ENCODE peak calls at places on chromosomes 13 and 19, in six cellular contexts. One of them, this sample, is unnamed. For H3K4me1 and H3K9me3, the result is how much of the 10 kb centered on the place peaks cover.

GRCh38 chr19:7400815-7401214 is 52.1 kb downstream of the ARHGEF18 start:
- DNase-seq in A549: no peak
- DNase-seq in upper lobe of right lung: no peak
- DNase-seq in heart left ventricle: no peak
- DNase-seq in adrenal gland: no peak
- DNase-seq in stomach: no peak
- DNase-seq in this sample: no peak

GRCh38 chr13:27359203-27359821 is 65.1 kb upstream of the GTF3A start:
- DNase-seq in stomach: peak
- DNase-seq in adrenal gland: peak
- DNase-seq in upper lobe of right lung: peak
- DNase-seq in A549: peak
- DNase-seq in heart left ventricle: peak
- DNase-seq in this sample: peak

GRCh38 chr13:108266316-108266936 is 3.1 kb upstream of the TNFSF13B start:
- DNase-seq in stomach: no peak
- DNase-seq in A549: no peak
- DNase-seq in upper lobe of right lung: no peak
- DNase-seq in adrenal gland: no peak
- DNase-seq in heart left ventricle: no peak
- DNase-seq in this sample: no peak

GRCh38 chr13:90485441-90485840 is 862.0 kb upstream of the MIR17HG start:
- DNase-seq in heart left ventricle: no peak
- DNase-seq in A549: no peak
- DNase-seq in upper lobe of right lung: no peak
- DNase-seq in stomach: no peak
- DNase-seq in adrenal gland: no peak
- DNase-seq in this sample: peak

GRCh38 chr19:16205205-16206045 is 7.7 kb downstream of the AP1M1 start:
- DNase-seq in upper lobe of right lung: peak
- DNase-seq in stomach: no peak
- DNase-seq in adrenal gland: peak
- DNase-seq in heart left ventricle: no peak
- DNase-seq in A549: no peak
- DNase-seq in this sample: no peak

GRCh38 chr13:26583662-26584061 is 26.2 kb downstream of the WASF3 start:
- DNase-seq in heart left ventricle: no peak
- DNase-seq in adrenal gland: no peak
- DNase-seq in A549: no peak
- DNase-seq in upper lobe of right lung: no peak
- DNase-seq in stomach: no peak
- DNase-seq in this sample: no peak

GRCh38 chr19:1175020-1175419 is 952 bp upstream of the SBNO2 start:
- DNase-seq in adrenal gland: no peak
- DNase-seq in heart left ventricle: no peak
- DNase-seq in upper lobe of right lung: no peak
- DNase-seq in stomach: no peak
- DNase-seq in A549: no peak
- DNase-seq in this sample: no peak

GRCh38 chr13:112771139-112771876 is 81.5 kb downstream of the ATP11A start:
- DNase-seq in heart left ventricle: no peak
- DNase-seq in stomach: no peak
- DNase-seq in A549: no peak
- DNase-seq in upper lobe of right lung: no peak
- DNase-seq in adrenal gland: no peak
- DNase-seq in this sample: no peak

GRCh38 chr13:57627663-57628062 is 3.9 kb upstream of the PCDH17 start:
- DNase-seq in adrenal gland: no peak
- DNase-seq in A549: no peak
- DNase-seq in upper lobe of right lung: no peak
- DNase-seq in heart left ventricle: no peak
- DNase-seq in stomach: no peak
- DNase-seq in this sample: no peak

GRCh38 chr13:43848250-43848649 is 31.3 kb downstream of the CCDC122 start:
- DNase-seq in A549: no peak
- DNase-seq in adrenal gland: no peak
- DNase-seq in stomach: no peak
- DNase-seq in heart left ventricle: no peak
- DNase-seq in upper lobe of right lung: no peak
- DNase-seq in this sample: no peak

GRCh38 chr13:27004866-27005265 is 166.7 kb downstream of the USP12 start:
- DNase-seq in A549: no peak
- DNase-seq in upper lobe of right lung: no peak
- DNase-seq in adrenal gland: no peak
- DNase-seq in stomach: no peak
- DNase-seq in heart left ventricle: no peak
- DNase-seq in this sample: no peak

GRCh38 chr13:85742355-85742754 is 56.9 kb downstream of the SLITRK6 start:
- DNase-seq in heart left ventricle: no peak
- DNase-seq in upper lobe of right lung: no peak
- DNase-seq in stomach: no peak
- DNase-seq in adrenal gland: no peak
- DNase-seq in A549: no peak
- DNase-seq in this sample: no peak

GRCh38 chr19:56105090-56105701 is 15.9 kb downstream of the ZNF787 start:
- DNase-seq in adrenal gland: peak
- DNase-seq in upper lobe of right lung: peak
- DNase-seq in A549: peak
- DNase-seq in heart left ventricle: peak
- DNase-seq in stomach: peak
- DNase-seq in this sample: no peak

GRCh38 chr13:46571941-46572340 is 19.0 kb downstream of the LRCH1 start:
- DNase-seq in heart left ventricle: no peak
- DNase-seq in adrenal gland: no peak
- DNase-seq in A549: no peak
- DNase-seq in upper lobe of right lung: no peak
- DNase-seq in stomach: no peak
- DNase-seq in this sample: no peak

GRCh38 chr13:28046981-28047380 is 53.4 kb downstream of the FLT3 start:
- DNase-seq in adrenal gland: no peak
- DNase-seq in stomach: no peak
- DNase-seq in A549: no peak
- DNase-seq in upper lobe of right lung: no peak
- DNase-seq in heart left ventricle: no peak
- DNase-seq in this sample: no peak

GRCh38 chr13:110308377-110309158 is 1.5 kb downstream of the COL4A2 start:
- DNase-seq in stomach: no peak
- DNase-seq in adrenal gland: no peak
- DNase-seq in upper lobe of right lung: no peak
- DNase-seq in heart left ventricle: peak
- DNase-seq in A549: no peak
- DNase-seq in this sample: peak

GRCh38 chr19:4911314-4911713 is 2.0 kb downstream of the UHRF1 start:
- DNase-seq in adrenal gland: no peak
- DNase-seq in A549: no peak
- DNase-seq in upper lobe of right lung: no peak
- DNase-seq in heart left ventricle: no peak
- DNase-seq in stomach: no peak
- DNase-seq in this sample: no peak

GRCh38 chr13:62167650-62168172 is 752.1 kb upstream of the PCDH20 start:
- DNase-seq in heart left ventricle: no peak
- DNase-seq in adrenal gland: no peak
- DNase-seq in upper lobe of right lung: no peak
- DNase-seq in A549: no peak
- DNase-seq in stomach: no peak
- DNase-seq in this sample: no peak

GRCh38 chr13:102814793-102815192 is 15.9 kb downstream of the BIVM start:
- DNase-seq in adrenal gland: no peak
- DNase-seq in upper lobe of right lung: no peak
- DNase-seq in heart left ventricle: no peak
- DNase-seq in stomach: no peak
- DNase-seq in A549: no peak
- DNase-seq in this sample: no peak

GRCh38 chr19:6275170-6275744 is 4.5 kb downstream of the MLLT1 start:
- DNase-seq in adrenal gland: no peak
- DNase-seq in upper lobe of right lung: no peak
- DNase-seq in stomach: no peak
- DNase-seq in heart left ventricle: no peak
- DNase-seq in A549: no peak
- DNase-seq in this sample: no peak

GRCh38 chr19:6276447-6276846 is 3.3 kb downstream of the MLLT1 start:
- DNase-seq in stomach: no peak
- DNase-seq in heart left ventricle: no peak
- DNase-seq in adrenal gland: peak
- DNase-seq in A549: no peak
- DNase-seq in upper lobe of right lung: peak
- DNase-seq in this sample: no peak

GRCh38 chr19:6273701-6274601 is 5.8 kb downstream of the MLLT1 start:
- DNase-seq in upper lobe of right lung: peak
- DNase-seq in stomach: peak
- DNase-seq in A549: no peak
- DNase-seq in heart left ventricle: peak
- DNase-seq in adrenal gland: peak
- DNase-seq in this sample: peak

GRCh38 chr19:6272913-6273600 is 6.7 kb downstream of the MLLT1 start:
- DNase-seq in upper lobe of right lung: no peak
- DNase-seq in stomach: no peak
- DNase-seq in heart left ventricle: no peak
- DNase-seq in A549: no peak
- DNase-seq in adrenal gland: no peak
- DNase-seq in this sample: no peak

GRCh38 chr19:6274756-6275155 is 5.0 kb downstream of the MLLT1 start:
- DNase-seq in adrenal gland: no peak
- DNase-seq in upper lobe of right lung: no peak
- DNase-seq in stomach: no peak
- DNase-seq in A549: no peak
- DNase-seq in heart left ventricle: no peak
- DNase-seq in this sample: no peak
- H3K4me1 ChIP-seq in adrenal gland: under half
- H3K4me1 ChIP-seq in upper lobe of right lung: half or more
- H3K4me1 ChIP-seq in stomach: half or more
- H3K4me1 ChIP-seq in A549: under half
- H3K4me1 ChIP-seq in heart left ventricle: half or more
- H3K4me1 ChIP-seq in this sample: under half

GRCh38 chr19:34681478-34681877 is 4.0 kb downstream of the ZNF302 start:
- DNase-seq in A549: no peak
- DNase-seq in heart left ventricle: no peak
- DNase-seq in stomach: no peak
- DNase-seq in adrenal gland: no peak
- DNase-seq in upper lobe of right lung: no peak
- DNase-seq in this sample: no peak

GRCh38 chr19:34687348-34687747 is 9.9 kb downstream of the ZNF302 start:
- DNase-seq in stomach: no peak
- DNase-seq in A549: no peak
- DNase-seq in adrenal gland: no peak
- DNase-seq in upper lobe of right lung: no peak
- DNase-seq in heart left ventricle: no peak
- DNase-seq in this sample: no peak

GRCh38 chr19:34690372-34690771 is 12.9 kb downstream of the ZNF302 start:
- DNase-seq in A549: no peak
- DNase-seq in adrenal gland: no peak
- DNase-seq in heart left ventricle: no peak
- DNase-seq in stomach: no peak
- DNase-seq in upper lobe of right lung: no peak
- DNase-seq in this sample: no peak

GRCh38 chr19:34688592-34688991 is 11.1 kb downstream of the ZNF302 start:
- DNase-seq in adrenal gland: no peak
- DNase-seq in stomach: no peak
- DNase-seq in heart left ventricle: no peak
- DNase-seq in A549: no peak
- DNase-seq in upper lobe of right lung: no peak
- DNase-seq in this sample: no peak

DNA sequence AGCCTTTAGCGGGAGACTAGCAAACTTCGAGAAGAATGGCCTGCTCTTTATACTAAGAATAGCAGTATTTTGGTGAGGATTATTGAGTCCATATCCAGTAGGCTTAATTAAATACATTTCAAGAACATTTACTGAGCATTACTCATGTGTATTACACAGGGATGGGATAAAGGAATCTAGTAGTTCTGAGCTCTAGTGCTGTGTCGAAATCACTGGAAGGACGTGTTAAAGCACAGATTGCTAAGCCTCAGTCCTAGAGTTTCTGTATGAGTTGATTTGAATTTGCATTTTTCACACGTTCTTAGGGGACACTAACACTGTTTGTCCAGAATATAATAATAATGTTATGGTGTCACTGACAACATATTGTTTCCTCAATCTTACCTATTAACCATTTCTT is 9.0 kb downstream of the ZNF302 start:
- DNase-seq in adrenal gland: no peak
- DNase-seq in A549: no peak
- DNase-seq in stomach: no peak
- DNase-seq in heart left ventricle: no peak
- DNase-seq in upper lobe of right lung: no peak
- DNase-seq in this sample: no peak
- H3K9me3 ChIP-seq in adrenal gland: under half
- H3K9me3 ChIP-seq in A549: half or more
- H3K9me3 ChIP-seq in stomach: under half
- H3K9me3 ChIP-seq in heart left ventricle: half or more
- H3K9me3 ChIP-seq in upper lobe of right lung: under half
- H3K9me3 ChIP-seq in this sample: under half

GRCh38 chr13:33321686-33322473 is 36.3 kb upstream of the STARD13 start:
- DNase-seq in A549: no peak
- DNase-seq in adrenal gland: no peak
- DNase-seq in upper lobe of right lung: no peak
- DNase-seq in heart left ventricle: no peak
- DNase-seq in stomach: no peak
- DNase-seq in this sample: no peak

GRCh38 chr13:33318037-33318436 is 32.5 kb upstream of the STARD13 start:
- DNase-seq in heart left ventricle: no peak
- DNase-seq in A549: no peak
- DNase-seq in upper lobe of right lung: no peak
- DNase-seq in stomach: no peak
- DNase-seq in adrenal gland: no peak
- DNase-seq in this sample: no peak

GRCh38 chr13:33319859-33320258 is 34.3 kb upstream of the STARD13 start:
- DNase-seq in adrenal gland: no peak
- DNase-seq in A549: no peak
- DNase-seq in heart left ventricle: no peak
- DNase-seq in upper lobe of right lung: no peak
- DNase-seq in stomach: no peak
- DNase-seq in this sample: no peak

GRCh38 chr13:33316890-33317289 is 31.3 kb upstream of the STARD13 start:
- DNase-seq in upper lobe of right lung: no peak
- DNase-seq in A549: no peak
- DNase-seq in stomach: no peak
- DNase-seq in adrenal gland: no peak
- DNase-seq in heart left ventricle: no peak
- DNase-seq in this sample: no peak

DNA sequence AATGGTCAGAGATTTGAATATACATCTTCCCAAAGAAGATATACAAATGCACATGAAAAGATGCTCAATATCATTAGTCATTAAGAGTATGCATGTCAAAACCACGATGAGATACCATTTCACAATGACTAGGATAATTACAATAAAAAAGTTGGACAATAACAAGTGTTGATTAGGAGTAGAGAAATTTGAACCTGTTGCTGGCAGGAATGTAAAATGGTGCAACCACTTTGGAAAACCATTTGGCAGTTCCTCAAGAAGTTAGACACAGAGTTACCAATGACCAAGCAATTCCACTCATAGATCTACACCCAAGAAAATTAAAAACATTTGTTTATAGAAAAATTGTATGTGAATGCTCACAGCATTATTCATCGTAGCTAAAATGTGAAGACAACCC is 33.2 kb upstream of the STARD13 start:
- DNase-seq in heart left ventricle: no peak
- DNase-seq in A549: no peak
- DNase-seq in adrenal gland: no peak
- DNase-seq in stomach: no peak
- DNase-seq in upper lobe of right lung: no peak
- DNase-seq in this sample: no peak
- H3K4me1 ChIP-seq in heart left ventricle: under half
- H3K4me1 ChIP-seq in A549: under half
- H3K4me1 ChIP-seq in adrenal gland: under half
- H3K4me1 ChIP-seq in stomach: under half
- H3K4me1 ChIP-seq in upper lobe of right lung: under half
- H3K4me1 ChIP-seq in this sample: under half

GRCh38 chr19:11752244-11752736 is 13.5 kb upstream of the ZNF823 start:
- DNase-seq in adrenal gland: no peak
- DNase-seq in upper lobe of right lung: no peak
- DNase-seq in A549: no peak
- DNase-seq in heart left ventricle: no peak
- DNase-seq in stomach: no peak
- DNase-seq in this sample: no peak
- H3K9me3 ChIP-seq in adrenal gland: under half
- H3K9me3 ChIP-seq in upper lobe of right lung: under half
- H3K9me3 ChIP-seq in A549: under half
- H3K9me3 ChIP-seq in heart left ventricle: half or more
- H3K9me3 ChIP-seq in stomach: under half
- H3K9me3 ChIP-seq in this sample: under half